ENCODE peak calls at places on chromosome 7, in six cellular contexts. X is WTC11, Z is HepG2, R is GM12878, V is H1, F is GM23338. N is an unnamed sample.

GRCh38 chr7:101663747-101664146 is 34.7 kb upstream of the MYL10 start:
- DNase-seq in Z (no peak), X (no peak), F (no peak), V (no peak), R (no peak), N (no peak)

GRCh38 chr7:143049380-143049779 is 2.8 kb upstream of the OR6V1 start:
- DNase-seq in Z (no peak), F (no peak), X (no peak), R (no peak), V (no peak), N (no peak)

GRCh38 chr7:141558544-141559183 is 7.5 kb downstream of the AGK start:
- DNase-seq in R (peak), Z (no peak), V (no peak), X (no peak), F (no peak), N (no peak)

GRCh38 chr7:82506208-82506607 is 62.6 kb upstream of the CACNA2D1 start:
- DNase-seq in Z (no peak), F (no peak), R (no peak), V (no peak), X (no peak), N (no peak)

GRCh38 chr7:20146461-20146860 is 70.7 kb downstream of the MACC1 start:
- DNase-seq in R (no peak), F (no peak), X (no peak), Z (no peak), V (no peak), N (no peak)

GRCh38 chr7:151796091-151796870 is 80.6 kb downstream of the PRKAG2 start:
- DNase-seq in Z (no peak), V (no peak), R (no peak), X (no peak), F (no peak), N (peak)

GRCh38 chr7:69800495-69800894 is 202.2 kb downstream of the AUTS2 start:
- DNase-seq in X (no peak), Z (no peak), V (no peak), R (no peak), F (peak), N (peak)

GRCh38 chr7:28685660-28686417 is 272.3 kb downstream of the TRIL start:
- DNase-seq in X (peak), Z (peak), F (peak), V (peak), R (no peak), N (peak)

GRCh38 chr7:126689037-126689436 is 563.7 kb downstream of the GRM8 start:
- DNase-seq in X (no peak), Z (no peak), R (no peak), V (no peak), F (peak), N (no peak)

GRCh38 chr7:29808075-29808786 is 1.9 kb downstream of the WIPF3 start:
- DNase-seq in F (no peak), V (no peak), Z (no peak), R (no peak), X (no peak), N (no peak)

GRCh38 chr7:26343837-26344236 is 52.2 kb downstream of the SNX10 start:
- DNase-seq in V (no peak), X (no peak), F (no peak), Z (peak), R (no peak), N (no peak)

GRCh38 chr7:35252584-35252983 is 1.3 kb downstream of the TBX20 start:
- DNase-seq in X (no peak), F (no peak), Z (no peak), V (no peak), R (no peak), N (no peak)

GRCh38 chr7:35255417-35255798 is 1.5 kb upstream of the TBX20 start:
- DNase-seq in R (no peak), Z (no peak), V (peak), F (peak), X (peak), N (no peak)

GRCh38 chr7:35254496-35255416 is 856 bp upstream of the TBX20 start:
- DNase-seq in R (no peak), F (peak), X (peak), Z (no peak), V (peak), N (no peak)

GRCh38 chr7:35253182-35253679 is 669 bp downstream of the TBX20 start:
- DNase-seq in X (peak), Z (no peak), V (no peak), R (no peak), F (no peak), N (no peak)

DNA sequence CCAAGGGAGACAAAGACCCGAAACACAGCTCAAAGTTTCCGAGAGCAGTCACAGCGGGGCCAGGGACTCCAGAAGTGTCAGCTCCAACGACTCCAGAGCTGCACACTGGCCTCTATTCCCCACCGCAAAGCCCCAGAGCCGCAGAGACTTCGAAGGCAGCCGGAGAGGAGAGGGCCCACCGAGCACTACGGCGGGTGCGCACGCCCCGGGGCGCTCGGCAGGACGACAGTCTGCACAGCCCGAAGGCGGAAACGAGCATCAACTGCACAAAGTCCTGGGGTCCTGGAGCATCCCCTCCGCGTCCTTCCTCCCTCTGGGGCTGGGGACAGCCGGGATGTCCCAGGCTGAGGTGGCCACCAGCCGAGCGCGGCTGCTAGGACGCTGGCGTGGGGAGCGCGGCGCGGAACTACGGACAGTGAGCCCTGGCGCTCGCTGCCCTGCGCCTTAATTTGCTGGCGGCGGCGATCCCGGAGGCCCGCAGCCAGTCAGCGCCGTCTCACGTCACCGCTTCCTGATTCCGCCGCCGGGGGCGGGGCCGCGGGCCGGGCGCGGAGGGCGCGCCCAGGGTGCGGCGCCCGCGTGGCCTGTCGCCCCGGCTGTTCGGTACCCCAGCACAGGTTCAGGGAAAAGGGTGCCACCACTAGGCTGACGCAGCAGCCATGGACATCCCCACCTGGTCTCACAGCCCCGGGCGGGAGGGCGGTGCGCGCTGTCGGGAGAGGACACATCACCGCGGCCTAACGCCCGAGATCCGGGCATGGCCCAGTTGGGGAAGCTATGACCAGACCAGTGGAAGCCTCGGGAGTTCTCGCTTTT is at the start of gene TBX20:
- DNase-seq in X (peak), R (no peak), Z (no peak), F (peak), V (peak), N (no peak)
- TF ChIP-seq CREB1 in X (no peak), R (no peak), Z (no peak), F (no peak), V (no peak), N (no peak)

GRCh38 chr7:23546897-23547572 is 15.3 kb upstream of the TRA2A start:
- DNase-seq in F (peak), Z (peak), R (peak), X (peak), V (peak), N (peak)

GRCh38 chr7:23547662-23548061 is 15.9 kb upstream of the TRA2A start:
- DNase-seq in F (no peak), R (no peak), Z (no peak), V (no peak), X (no peak), N (no peak)

GRCh38 chr7:23542752-23543151 is 11.0 kb upstream of the TRA2A start:
- DNase-seq in Z (no peak), R (no peak), X (no peak), F (no peak), V (no peak), N (no peak)

GRCh38 chr7:23545493-23545892 is 13.7 kb upstream of the TRA2A start:
- DNase-seq in F (no peak), Z (no peak), V (no peak), X (no peak), R (no peak), N (no peak)

GRCh38 chr7:23544913-23545354 is 13.2 kb upstream of the TRA2A start:
- DNase-seq in R (peak), Z (peak), F (peak), X (no peak), V (no peak), N (peak)
- TF ChIP-seq CREB1 in R (no peak), Z (no peak), F (no peak), X (no peak), V (no peak), N (no peak)

DNA sequence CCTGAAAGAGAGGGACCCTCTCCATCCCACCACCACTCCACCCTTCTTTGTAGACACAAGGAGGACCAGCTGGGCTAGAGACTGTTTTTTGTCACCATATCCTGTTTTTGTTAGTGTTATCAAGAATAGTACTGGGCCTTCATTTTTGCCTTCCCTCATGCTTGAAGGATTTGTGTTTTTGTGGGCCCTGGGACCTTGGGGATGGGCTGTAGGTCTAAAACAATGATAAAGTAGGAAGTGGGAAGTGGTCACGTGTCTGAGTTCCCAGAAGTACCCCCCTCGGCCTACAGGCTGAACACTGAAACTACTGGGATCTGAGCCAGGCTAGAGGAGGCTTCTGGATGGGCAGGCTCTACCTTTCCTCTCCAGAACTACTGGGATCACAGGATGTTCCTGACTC is 8.9 kb downstream of the AGFG2 start:
- DNase-seq in F (no peak), X (no peak), R (no peak), Z (no peak), V (no peak), N (peak)
- TF ChIP-seq CREB1 in F (no peak), X (no peak), R (no peak), Z (no peak), V (no peak), N (no peak)

GRCh38 chr7:2181077-2181854 is 51.5 kb downstream of the MAD1L1 start:
- DNase-seq in Z (no peak), X (no peak), V (no peak), R (peak), F (no peak), N (no peak)
- TF ChIP-seq CREB1 in Z (no peak), X (no peak), V (no peak), R (no peak), F (no peak), N (no peak)

DNA sequence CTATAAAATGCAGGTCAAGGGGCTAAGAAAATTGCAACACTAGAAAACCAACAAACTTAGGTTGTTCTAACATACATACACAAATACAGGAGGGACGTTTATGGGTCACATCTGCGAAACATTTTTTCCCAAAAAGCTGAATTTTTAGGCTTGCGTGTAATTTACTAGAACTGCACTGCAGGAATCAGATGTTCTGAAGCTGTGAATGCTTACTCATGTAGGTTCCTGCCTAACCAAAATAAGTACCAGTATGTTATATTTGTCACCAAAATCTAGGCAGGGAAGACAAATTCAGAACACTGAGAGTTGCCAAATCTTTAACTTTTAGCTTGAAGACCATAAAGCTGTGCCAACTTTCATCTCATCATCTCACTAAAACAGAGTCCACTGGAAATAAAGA is 5.8 kb downstream of the UBE2H start:
- DNase-seq in R (no peak), F (no peak), V (no peak), X (no peak), Z (no peak), N (no peak)
- TF ChIP-seq CREB1 in R (no peak), F (no peak), V (no peak), X (no peak), Z (no peak), N (no peak)

GRCh38 chr7:104230606-104231005 is 22.8 kb upstream of the ORC5 start:
- DNase-seq in V (no peak), X (no peak), Z (no peak), F (no peak), R (no peak), N (no peak)
- TF ChIP-seq CREB1 in V (no peak), X (no peak), Z (no peak), F (no peak), R (no peak), N (no peak)